ENCODE peak calls at places on chromosomes 6 and 20, in ten cellular contexts. O is dorsolateral prefrontal cortex; P is HS-5; J is NCI-H2081; X is left cardiac atrium; V is activated CD4-positive, CD25-positive, alpha-beta regulatory T cell treated with anti-CD3 and anti-CD28 coated beads, Interleukin-2, amount 50 U/mL, for 72 hours; W is stimulated activated CD4-positive, alpha-beta T cell treated with anti-CD3 and anti-CD28 coated beads, Interleukin-4, amount 100 ng/mL, for 1 hour; K is adrenal gland; C is pancreas; U is GM03348. S is an unnamed sample.

GRCh38 chr6:140960566-140960965 is 1172.2 kb upstream of the GJE1 start:
- DNase-seq in O (no peak), P (no peak), J (no peak), X (no peak), V (no peak), W (no peak), K (no peak), C (no peak), U (no peak), S (no peak)

GRCh38 chr6:111679126-111679525 is 73.4 kb upstream of the TRAF3IP2 start:
- DNase-seq in O (no peak), P (no peak), J (no peak), X (no peak), V (no peak), W (no peak), K (no peak), C (no peak), U (no peak), S (no peak)

GRCh38 chr6:79466222-79466834 is 70.9 kb downstream of the LCA5 start:
- DNase-seq in O (no peak), P (peak), J (peak), X (no peak), V (no peak), W (no peak), K (no peak), C (no peak), U (peak), S (no peak)

GRCh38 chr20:32252189-32252588 is 25.3 kb upstream of the KIF3B start:
- DNase-seq in O (no peak), P (no peak), J (no peak), X (no peak), V (peak), W (peak), K (no peak), C (no peak), U (no peak), S (no peak)

GRCh38 chr6:14616611-14617010 is 499.0 kb downstream of the CD83 start:
- DNase-seq in O (no peak), P (no peak), J (no peak), X (no peak), V (no peak), W (no peak), K (no peak), C (no peak), U (no peak), S (no peak)

GRCh38 chr20:44650777-44651493 is 564 bp downstream of the ADA start:
- DNase-seq in O (no peak), P (no peak), J (no peak), X (peak), V (peak), W (peak), K (no peak), C (no peak), U (peak), S (peak)

GRCh38 chr20:62616728-62617621 is 25.3 kb upstream of the SLCO4A1 start:
- DNase-seq in O (peak), P (no peak), J (peak), X (peak), V (peak), W (peak), K (peak), C (peak), U (peak), S (peak)

GRCh38 chr6:3228046-3228671 is 706 bp upstream of the TUBB2B start:
- DNase-seq in O (no peak), P (no peak), J (peak), X (no peak), V (no peak), W (peak), K (no peak), C (peak), U (no peak), S (no peak)

GRCh38 chr6:25612666-25613065 is 39.3 kb upstream of the SCGN start:
- DNase-seq in O (no peak), P (no peak), J (no peak), X (no peak), V (no peak), W (no peak), K (no peak), C (no peak), U (no peak), S (no peak)

GRCh38 chr20:42792052-42792451 is 397.7 kb downstream of the PTPRT start:
- DNase-seq in O (no peak), P (no peak), J (no peak), X (no peak), V (no peak), W (no peak), K (no peak), C (no peak), U (no peak), S (no peak)

GRCh38 chr6:166333172-166333995 is 9.0 kb downstream of the SFT2D1 start:
- DNase-seq in O (no peak), P (no peak), J (no peak), X (no peak), V (no peak), W (no peak), K (no peak), C (no peak), U (no peak), S (no peak)

GRCh38 chr20:57967364-57967763 is 257.5 kb upstream of the PMEPA1 start:
- DNase-seq in O (no peak), P (no peak), J (no peak), X (no peak), V (no peak), W (no peak), K (no peak), C (no peak), U (no peak), S (no peak)

GRCh38 chr6:155786528-155786927 is 330.9 kb upstream of the NOX3 start:
- DNase-seq in O (no peak), P (no peak), J (no peak), X (no peak), V (no peak), W (no peak), K (no peak), C (no peak), U (no peak), S (no peak)

GRCh38 chr6:32195652-32195901 is 3.1 kb upstream of the GPSM3 start:
- DNase-seq in O (peak), P (peak), J (peak), X (peak), V (peak), W (peak), K (peak), C (peak), U (peak), S (peak)

GRCh38 chr6:136173519-136174507 is 76.3 kb downstream of the MTFR2 start:
- DNase-seq in O (no peak), P (no peak), J (no peak), X (peak), V (no peak), W (no peak), K (peak), C (no peak), U (no peak), S (no peak)

GRCh38 chr6:156729248-156729647 is 47.9 kb upstream of the ARID1B start:
- DNase-seq in O (no peak), P (peak), J (no peak), X (no peak), V (no peak), W (no peak), K (no peak), C (no peak), U (no peak), S (no peak)

GRCh38 chr20:8720089-8720488 is 348.8 kb upstream of the PLCB4 start:
- DNase-seq in O (no peak), P (no peak), J (no peak), X (no peak), V (no peak), W (no peak), K (no peak), C (no peak), U (no peak), S (no peak)

GRCh38 chr6:39152247-39152646 is 37.3 kb upstream of the SAYSD1 start:
- DNase-seq in O (no peak), P (no peak), J (no peak), X (no peak), V (no peak), W (no peak), K (no peak), C (no peak), U (no peak), S (no peak)

GRCh38 chr6:154292855-154293519 is 63.6 kb downstream of the IPCEF1 start:
- DNase-seq in O (no peak), P (peak), J (no peak), X (no peak), V (no peak), W (no peak), K (no peak), C (no peak), U (peak), S (no peak)

GRCh38 chr20:18272451-18272850 is 15.9 kb upstream of the ZNF133 start:
- DNase-seq in O (no peak), P (no peak), J (no peak), X (no peak), V (no peak), W (no peak), K (peak), C (no peak), U (peak), S (peak)